ENCODE peak calls at places on chromosomes 16 and 17, in six cellular contexts. N is neural progenitor cell, R is OCI-LY7, S is GM23248, Z is HCT116, D is hepatocyte. H is an unnamed sample.
A peak's percentile ranks its signal among the peaks of the same experiment; 100 is the strongest.

GRCh38 chr17:75535119-75535537 is 9.6 kb downstream of the LLGL2 start:
- DNase-seq in D (peak; percentile 53), R (peak; percentile 48), S (no peak), Z (no peak), N (peak; percentile 31), H (no peak)

GRCh38 chr16:11090947-11091785 is 146.8 kb downstream of the CLEC16A start:
- DNase-seq in N (no peak), D (no peak), R (no peak), S (no peak), Z (no peak), H (no peak)

GRCh38 chr17:31695456-31696090 is 163.5 kb downstream of the COPRS start:
- DNase-seq in Z (no peak), R (no peak), S (peak; percentile 78), D (no peak), N (no peak), H (no peak)

GRCh38 chr17:76297436-76297835 is 10.6 kb downstream of the QRICH2 start:
- DNase-seq in N (no peak), D (no peak), R (no peak), Z (no peak), S (no peak), H (no peak)

GRCh38 chr17:74877592-74878543 is 5.1 kb upstream of the FDXR start:
- DNase-seq in R (no peak), D (peak; percentile 57), N (no peak), Z (peak; percentile 49), S (peak; percentile 38), H (peak; percentile 52)

GRCh38 chr17:3888343-3889171 is 4.3 kb downstream of the CAMKK1 start:
- DNase-seq in R (no peak), Z (peak; percentile 72), D (peak; percentile 72), S (peak; percentile 99), N (peak; percentile 68), H (peak; percentile 87)

GRCh38 chr16:50304467-50305440 is 38.4 kb downstream of the ADCY7 start:
- DNase-seq in D (no peak), Z (no peak), N (no peak), S (no peak), R (no peak), H (no peak)

GRCh38 chr16:4263504-4264436 is 9.1 kb downstream of the TFAP4 start:
- DNase-seq in D (peak; percentile 86), S (peak; percentile 89), Z (peak; percentile 12), R (peak; percentile 30), N (peak; percentile 73), H (no peak)

GRCh38 chr16:56348168-56349085 is 76.9 kb downstream of the AMFR start:
- DNase-seq in N (no peak), S (peak; percentile 14), R (no peak), Z (no peak), D (no peak), H (no peak)

GRCh38 chr17:68085751-68086445 is 50.4 kb downstream of the KPNA2 start:
- DNase-seq in S (no peak), D (peak; percentile 32), R (peak; percentile 86), Z (no peak), N (peak; percentile 16), H (no peak)

GRCh38 chr17:27346228-27346899 is 52.5 kb downstream of the WSB1 start:
- DNase-seq in N (no peak), Z (no peak), S (no peak), R (no peak), D (no peak), H (no peak)

GRCh38 chr17:27343294-27343693 is 49.4 kb downstream of the WSB1 start:
- DNase-seq in N (peak; percentile 38), D (no peak), Z (no peak), R (no peak), S (no peak), H (no peak)

GRCh38 chr17:27343972-27344607 is 50.2 kb downstream of the WSB1 start:
- DNase-seq in S (no peak), Z (no peak), N (no peak), R (no peak), D (no peak), H (no peak)

GRCh38 chr17:27348196-27348595 is 54.3 kb downstream of the WSB1 start:
- DNase-seq in S (no peak), N (no peak), R (no peak), D (no peak), Z (no peak), H (no peak)

GRCh38 chr17:27345141-27345904 is 51.4 kb downstream of the WSB1 start:
- DNase-seq in S (no peak), Z (no peak), N (peak; percentile 83), R (no peak), D (peak; percentile 89), H (no peak)
- H3K4me3 ChIP-seq in S (no peak overlapping the region), Z (no peak overlapping the region), N (peak overlapping the region; percentile 59), R (no peak overlapping the region), D (peak overlapping the region; percentile 14), H (no peak overlapping the region)

GRCh38 chr17:8067806-8068205 is 19.7 kb downstream of the ALOX12B start:
- DNase-seq in N (no peak), S (no peak), R (no peak), D (no peak), Z (no peak), H (no peak)

GRCh38 chr17:8066841-8067775 is 20.4 kb downstream of the ALOX12B start:
- DNase-seq in D (no peak), Z (no peak), R (no peak), S (no peak), N (peak; percentile 32), H (peak; percentile 71)

GRCh38 chr17:8071496-8071895 is 16.0 kb downstream of the ALOX12B start:
- DNase-seq in S (no peak), D (no peak), R (no peak), Z (no peak), N (no peak), H (no peak)

GRCh38 chr17:8069587-8069860 is 18.0 kb downstream of the ALOX12B start:
- DNase-seq in R (no peak), Z (no peak), S (no peak), D (no peak), N (no peak), H (no peak)

DNA sequence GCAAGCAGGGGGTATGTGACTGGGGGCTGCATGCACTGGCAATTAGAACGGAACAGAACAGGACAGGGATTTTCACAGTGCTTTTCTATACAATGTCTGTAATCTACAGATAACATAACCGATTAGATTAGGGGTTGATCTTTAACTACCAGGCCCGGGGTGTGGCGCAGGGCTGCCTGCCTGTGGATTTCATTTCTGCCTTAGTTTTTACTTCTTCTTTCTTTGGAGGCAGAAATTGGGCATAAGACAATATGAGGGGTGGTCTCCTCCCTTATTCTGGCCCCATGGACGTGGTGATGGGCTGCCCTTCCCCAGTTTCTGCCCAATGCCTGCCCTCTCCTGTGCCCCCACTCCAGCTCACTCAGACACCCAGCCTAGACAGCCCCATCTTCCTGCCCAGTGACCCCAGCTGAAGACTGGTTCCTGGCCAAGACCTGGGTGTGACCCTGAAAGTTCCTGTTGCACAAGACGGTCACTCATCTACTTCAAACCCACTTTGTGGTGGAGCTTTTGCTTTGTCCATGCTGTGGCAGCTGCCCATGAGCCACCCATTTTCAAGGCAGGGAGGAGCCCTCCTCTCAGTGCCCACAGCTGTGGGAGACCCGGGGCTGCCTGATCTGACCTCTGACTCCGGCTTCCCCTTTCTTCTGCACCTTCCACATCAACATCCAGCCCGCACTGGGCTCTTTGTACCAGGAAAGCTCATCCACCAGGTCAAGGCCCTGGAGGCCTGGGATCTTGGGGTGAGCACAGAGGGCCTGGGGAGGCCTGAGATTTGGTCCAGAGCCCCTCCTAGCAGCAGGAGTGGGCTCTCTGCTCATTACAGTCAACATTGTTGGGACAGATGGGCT is 18.6 kb downstream of the ALOX12B start:
- DNase-seq in S (no peak), Z (no peak), N (no peak), R (no peak), D (no peak), H (no peak)
- TF ChIP-seq EZH2phosphoT487 in S (no peak), Z (no peak), N (no peak), R (no peak), D (no peak), H (no peak)

GRCh38 chr16:22052985-22053384 is 39.4 kb upstream of the VWA3A start:
- DNase-seq in R (no peak), N (no peak), D (no peak), Z (no peak), S (no peak), H (no peak)

GRCh38 chr16:22053921-22054341 is 38.4 kb upstream of the VWA3A start:
- DNase-seq in S (no peak), R (no peak), N (no peak), Z (no peak), D (no peak), H (no peak)

GRCh38 chr16:22050963-22051362 is 41.4 kb upstream of the VWA3A start:
- DNase-seq in Z (peak; percentile 42), R (no peak), D (no peak), S (no peak), N (no peak), H (peak; percentile 24)

GRCh38 chr16:22054847-22055590 is 37.3 kb upstream of the VWA3A start:
- DNase-seq in D (no peak), R (no peak), Z (no peak), S (no peak), N (no peak), H (no peak)

GRCh38 chr16:22055881-22056280 is 36.5 kb upstream of the VWA3A start:
- DNase-seq in N (peak; percentile 59), D (no peak), S (peak; percentile 16), Z (no peak), R (no peak), H (no peak)
- H3K4me3 ChIP-seq in N (no peak overlapping the region), D (no peak overlapping the region), S (no peak overlapping the region), Z (no peak overlapping the region), R (no peak overlapping the region), H (no peak overlapping the region)

GRCh38 chr16:78097522-78097921 is 1.9 kb upstream of the WWOX start:
- DNase-seq in S (no peak), R (no peak), Z (no peak), D (no peak), N (no peak), H (peak; percentile 10)

GRCh38 chr16:78094166-78094565 is 5.3 kb upstream of the WWOX start:
- DNase-seq in N (no peak), R (no peak), D (no peak), Z (no peak), S (no peak), H (no peak)

GRCh38 chr16:78092755-78093154 is 6.7 kb upstream of the WWOX start:
- DNase-seq in N (no peak), Z (no peak), S (no peak), R (no peak), D (no peak), H (no peak)

GRCh38 chr16:78096386-78096785 is 3.1 kb upstream of the WWOX start:
- DNase-seq in N (no peak), Z (no peak), S (peak; percentile 37), D (no peak), R (no peak), H (peak; percentile 55)

DNA sequence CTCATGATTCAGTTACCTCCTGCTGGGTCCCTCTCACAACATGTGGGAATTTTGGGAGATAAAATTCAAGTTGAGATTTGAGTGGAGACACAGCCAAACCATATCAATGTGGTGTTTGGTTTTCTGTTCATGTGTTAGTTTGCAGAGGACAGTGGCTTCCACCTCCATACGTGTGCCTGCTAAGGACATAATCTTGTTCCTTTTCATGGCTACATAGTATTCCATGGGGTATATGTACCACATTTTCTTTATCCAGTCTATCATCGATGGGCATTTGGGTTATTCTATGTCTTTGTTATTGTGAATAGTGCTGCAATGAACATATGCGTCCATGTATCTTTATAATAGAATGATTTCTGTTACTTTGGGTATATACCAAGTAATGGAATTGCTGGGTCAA is 4.5 kb upstream of the WWOX start:
- DNase-seq in N (no peak), Z (no peak), R (no peak), D (no peak), S (no peak), H (no peak)
- TF ChIP-seq EZH2phosphoT487 in N (no peak), Z (no peak), R (no peak), D (no peak), S (no peak), H (no peak)

H was measured in PC-3.